ENCODE peak calls at places on chromosome 20, in eight cellular contexts. K is left ventricle myocardium inferior; P is kidney epithelial cell; E is naive thymus-derived CD4-positive, alpha-beta T cell; O is uterus; W is choroid plexus epithelial cell; A is NT2/D1; G is stomach. H is an unnamed sample.
A peak's percentile ranks its signal among the peaks of the same experiment; 100 is the strongest.

GRCh38 chr20:52649727-52650126 is 322.4 kb upstream of the TSHZ2 start:
- DNase-seq in K (no peak), P (no peak), E (no peak), O (no peak), W (no peak), A (no peak), G (no peak), H (no peak)

GRCh38 chr20:61355096-61355495 is 103.0 kb downstream of the CDH4 start:
- DNase-seq in K (no peak), P (no peak), E (no peak), O (no peak), W (no peak), A (no peak), G (no peak), H (no peak)

GRCh38 chr20:18719426-18719825 is 94.2 kb upstream of the SCP2D1 start:
- DNase-seq in K (no peak), P (no peak), E (no peak), O (no peak), W (peak; percentile 58), A (no peak), G (no peak), H (no peak)

GRCh38 chr20:32495217-32495565 is 89.9 kb downstream of the NOL4L start:
- DNase-seq in K (no peak), P (no peak), E (no peak), O (no peak), W (no peak), A (no peak), G (no peak), H (no peak)

GRCh38 chr20:34089655-34090324 is 22.3 kb downstream of the EIF2S2 start:
- DNase-seq in K (peak; percentile 36), P (no peak), E (no peak), O (no peak), W (no peak), A (no peak), G (peak; percentile 43), H (peak; percentile 34)

GRCh38 chr20:9022361-9022760 is 46.5 kb upstream of the PLCB4 start:
- DNase-seq in K (no peak), P (no peak), E (no peak), O (no peak), W (no peak), A (no peak), G (no peak), H (no peak)

GRCh38 chr20:12110274-12110673 is 192.6 kb downstream of the BTBD3 start:
- DNase-seq in K (no peak), P (no peak), E (no peak), O (no peak), W (no peak), A (no peak), G (no peak), H (no peak)

GRCh38 chr20:58017237-58017969 is 211.1 kb downstream of the ANKRD60 start:
- DNase-seq in K (no peak), P (peak; percentile 78), E (no peak), O (no peak), W (peak; percentile 53), A (no peak), G (peak; percentile 39), H (no peak)

GRCh38 chr20:16590234-16590633 is 17.0 kb upstream of the KIF16B start:
- DNase-seq in K (no peak), P (no peak), E (no peak), O (no peak), W (no peak), A (no peak), G (no peak), H (no peak)

GRCh38 chr20:49356676-49357075 is 78.8 kb upstream of the ZNFX1 start:
- DNase-seq in K (no peak), P (no peak), E (no peak), O (no peak), W (no peak), A (no peak), G (no peak), H (no peak)

GRCh38 chr20:12581644-12582350 is 427.0 kb upstream of the SPTLC3 start:
- DNase-seq in K (no peak), P (no peak), E (no peak), O (no peak), W (no peak), A (no peak), G (no peak), H (no peak)

GRCh38 chr20:33992145-33992922 is 1.4 kb upstream of the RALY start:
- DNase-seq in K (no peak), P (no peak), E (no peak), O (no peak), W (peak; percentile 46), A (no peak), G (no peak), H (no peak)

GRCh38 chr20:52001999-52002666 is 189.4 kb downstream of the ZFP64 start:
- DNase-seq in K (no peak), P (no peak), E (no peak), O (no peak), W (peak; percentile 68), A (no peak), G (no peak), H (no peak)

GRCh38 chr20:24245093-24245492 is 224.3 kb upstream of the SYNDIG1 start:
- DNase-seq in K (no peak), P (no peak), E (no peak), O (no peak), W (no peak), A (no peak), G (no peak), H (no peak)

DNA sequence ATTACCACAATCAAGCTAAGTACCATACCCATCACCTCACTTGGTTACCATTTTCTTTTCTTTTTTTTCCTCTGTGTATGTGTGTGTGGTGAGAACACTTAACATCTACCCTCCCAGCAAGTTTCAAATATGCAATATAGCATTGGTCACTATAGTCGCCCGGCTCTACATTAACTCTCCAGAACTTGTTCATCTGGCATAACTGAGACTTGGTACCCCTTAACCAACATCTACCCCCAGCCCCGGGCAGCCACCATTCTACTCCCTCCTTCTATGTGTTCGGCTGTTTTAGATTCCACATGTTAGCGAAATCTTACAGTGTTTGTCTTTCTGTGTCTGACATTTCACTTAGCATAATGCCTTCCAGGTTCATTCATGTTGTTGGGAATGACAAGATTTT is 89.0 kb upstream of the TOP1 start:
- DNase-seq in K (no peak), P (no peak), E (no peak), O (no peak), W (no peak), A (no peak), G (no peak), H (no peak)
- H3K4me3 ChIP-seq in K (no peak overlapping the region), P (no peak overlapping the region), E (no peak overlapping the region), O (no peak overlapping the region), W (no peak overlapping the region), A (no peak overlapping the region), G (no peak overlapping the region), H (no peak overlapping the region)

DNA sequence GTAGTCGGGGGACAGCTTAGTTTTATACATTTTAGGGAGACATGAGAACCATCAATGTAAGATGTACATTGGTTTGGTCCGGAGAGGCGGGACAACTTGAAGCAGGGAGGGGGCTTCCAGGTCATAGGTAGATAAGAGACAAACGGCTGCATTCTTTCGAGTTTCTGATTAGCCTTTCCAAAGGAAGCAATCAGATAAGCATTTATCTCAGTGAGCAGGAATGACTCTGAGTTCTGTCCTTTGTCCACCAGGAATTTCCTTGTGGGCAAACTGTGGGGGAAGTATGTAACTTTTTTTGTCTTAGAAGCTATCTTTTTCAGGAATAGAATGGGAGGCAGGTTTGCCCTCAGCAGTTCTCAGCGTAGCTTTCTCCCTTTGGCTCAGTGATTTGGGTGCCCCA is 1.4 kb downstream of the YTHDF1 start:
- DNase-seq in K (no peak), P (no peak), E (no peak), O (no peak), W (no peak), A (no peak), G (no peak), H (no peak)
- H3K4me3 ChIP-seq in K (peak overlapping the region; percentile 94), P (no peak overlapping the region), E (no peak overlapping the region), O (no peak overlapping the region), W (peak overlapping the region; percentile 77), A (peak overlapping the region; percentile 90), G (peak overlapping the region; percentile 99), H (no peak overlapping the region)

GRCh38 chr20:17680836-17681740 is 954 bp downstream of the RRBP1 start:
- DNase-seq in K (peak; percentile 86), P (no peak), E (peak; percentile 54), O (peak; percentile 79), W (peak; percentile 75), A (no peak), G (peak; percentile 89), H (peak; percentile 90)

GRCh38 chr20:17680128-17680835 is 1.8 kb downstream of the RRBP1 start:
- DNase-seq in K (peak; percentile 43), P (no peak), E (no peak), O (peak; percentile 63), W (peak; percentile 76), A (no peak), G (peak; percentile 74), H (peak; percentile 64)

GRCh38 chr20:17678295-17678694 is 3.7 kb downstream of the RRBP1 start:
- DNase-seq in K (no peak), P (no peak), E (no peak), O (no peak), W (no peak), A (no peak), G (no peak), H (no peak)

GRCh38 chr20:17678886-17679285 is 3.2 kb downstream of the RRBP1 start:
- DNase-seq in K (no peak), P (no peak), E (no peak), O (no peak), W (no peak), A (no peak), G (no peak), H (no peak)

DNA sequence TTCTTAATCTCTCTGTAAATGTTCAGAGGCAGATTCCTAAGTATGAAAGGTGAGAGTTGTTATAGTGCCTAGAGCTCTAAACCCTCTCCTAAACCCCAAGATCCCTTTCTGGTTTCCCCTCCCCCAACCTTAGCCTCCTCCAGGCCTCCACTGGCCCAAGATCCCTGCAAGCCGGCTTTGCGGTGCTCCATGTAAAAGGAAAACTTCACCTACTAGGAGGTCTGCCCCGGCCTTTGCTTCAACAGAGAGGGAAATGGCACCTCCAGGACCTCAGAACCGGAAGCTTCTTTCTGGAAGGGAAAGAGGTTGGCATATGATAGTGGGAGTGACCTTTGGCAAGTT is 2.3 kb downstream of the RRBP1 start:
- DNase-seq in K (no peak), P (no peak), E (no peak), O (no peak), W (no peak), A (no peak), G (no peak), H (no peak)
- H3K4me3 ChIP-seq in K (peak overlapping the region; percentile 88), P (no peak overlapping the region), E (no peak overlapping the region), O (no peak overlapping the region), W (peak overlapping the region; percentile 90), A (peak overlapping the region; percentile 75), G (peak overlapping the region; percentile 94), H (no peak overlapping the region)

DNA sequence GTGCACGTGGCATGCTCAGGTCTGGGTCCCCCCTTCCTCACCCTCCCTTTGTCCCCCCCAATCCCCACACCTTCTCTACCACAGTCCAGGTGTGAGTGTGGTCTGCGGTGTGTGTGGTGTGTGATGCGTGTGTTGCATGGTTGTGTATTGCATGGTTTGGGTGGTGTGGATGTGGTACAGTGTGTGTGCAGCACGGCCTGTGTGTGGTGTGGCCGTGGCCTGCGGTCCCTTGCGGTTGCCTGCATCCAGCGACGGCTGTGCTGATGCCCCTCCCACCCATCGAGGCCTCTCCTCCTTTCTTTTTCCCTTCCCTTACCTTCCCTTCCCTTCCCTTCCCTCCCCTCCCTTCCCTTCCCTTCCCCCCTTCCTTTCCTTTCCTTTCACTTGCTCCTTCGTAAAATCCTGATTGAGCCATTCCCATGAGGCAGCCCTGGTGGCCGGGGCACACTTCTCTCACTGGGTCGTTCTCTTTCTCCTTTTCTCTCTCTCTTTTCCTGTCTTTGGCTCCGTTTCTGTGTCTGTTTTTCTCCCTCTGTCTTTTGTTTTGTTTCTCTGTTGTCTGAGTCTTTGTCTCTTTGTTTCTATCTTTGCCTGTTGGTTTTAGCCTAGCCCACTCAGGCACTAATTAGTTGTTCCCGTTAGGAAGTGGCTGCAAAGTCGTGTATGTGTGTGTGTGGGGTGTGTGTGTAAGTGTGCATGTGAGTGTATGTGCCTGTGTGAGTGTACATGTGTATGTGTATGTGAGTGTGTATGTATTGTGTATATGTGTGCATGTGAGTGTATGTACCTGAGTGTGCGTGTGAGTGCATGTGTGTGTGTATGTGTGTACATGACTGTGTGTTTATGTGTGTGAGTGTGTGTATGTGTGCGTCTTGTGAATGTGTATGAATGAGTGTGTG is 65.7 kb downstream of the SRC start:
- DNase-seq in K (no peak), P (no peak), E (no peak), O (no peak), W (no peak), A (no peak), G (no peak), H (peak; percentile 52)
- H3K4me3 ChIP-seq in K (peak overlapping the region; percentile 52), P (no peak overlapping the region), E (peak overlapping the region; percentile 37), O (peak overlapping the region; percentile 35), W (peak overlapping the region; percentile 56), A (no peak overlapping the region), G (peak overlapping the region; percentile 28), H (no peak overlapping the region)

H was measured in right cardiac atrium.